ENCODE peak calls at places on chromosomes 1 and 21, in ten cellular contexts. Y, X, D, G, U, A, O, S, V and M are unnamed samples.

GRCh38 chr1:246682231-246682895 is 41.8 kb upstream of the SCCPDH start:
- DNase-seq in Y (no peak), X (no peak), D (no peak), G (no peak), U (peak), A (no peak), O (no peak), S (no peak), V (no peak), M (no peak)

GRCh38 chr1:166884040-166884642 is 8.1 kb upstream of the TADA1 start:
- DNase-seq in Y (peak), X (no peak), D (no peak), G (peak), U (peak), A (no peak), O (no peak), S (peak), V (peak), M (no peak)

GRCh38 chr21:46425061-46425460 is 33.6 kb upstream of the DIP2A start:
- DNase-seq in Y (no peak), X (no peak), D (no peak), G (no peak), U (no peak), A (no peak), O (no peak), S (no peak), V (peak), M (no peak)

GRCh38 chr1:86416343-86416742 is 7.6 kb upstream of the CLCA2 start:
- DNase-seq in Y (no peak), X (no peak), D (no peak), G (no peak), U (no peak), A (no peak), O (peak), S (no peak), V (no peak), M (no peak)

GRCh38 chr1:53737648-53738204 is 1.2 kb downstream of the GLIS1 start:
- DNase-seq in Y (no peak), X (no peak), D (no peak), G (no peak), U (no peak), A (no peak), O (no peak), S (no peak), V (no peak), M (no peak)

GRCh38 chr1:85576642-85577420 is 3.7 kb upstream of the CCN1 start:
- DNase-seq in Y (peak), X (no peak), D (no peak), G (no peak), U (peak), A (no peak), O (peak), S (peak), V (peak), M (no peak)

GRCh38 chr1:113195115-113195845 is 122.3 kb downstream of the LRIG2 start:
- DNase-seq in Y (no peak), X (no peak), D (no peak), G (no peak), U (no peak), A (no peak), O (no peak), S (no peak), V (no peak), M (no peak)

GRCh38 chr1:23528245-23528978 is 2.6 kb downstream of the E2F2 start:
- DNase-seq in Y (peak), X (peak), D (no peak), G (peak), U (peak), A (peak), O (peak), S (peak), V (peak), M (peak)

GRCh38 chr1:63915121-63915520 is 141.3 kb downstream of the ROR1 start:
- DNase-seq in Y (no peak), X (no peak), D (no peak), G (no peak), U (no peak), A (peak), O (peak), S (peak), V (peak), M (no peak)

GRCh38 chr1:20483833-20484525 is 2.0 kb downstream of the CAMK2N1 start:
- DNase-seq in Y (no peak), X (no peak), D (no peak), G (no peak), U (peak), A (no peak), O (no peak), S (no peak), V (peak), M (no peak)

GRCh38 chr1:166925791-166926483 is 49.4 kb downstream of the ILDR2 start:
- DNase-seq in Y (no peak), X (no peak), D (no peak), G (no peak), U (peak), A (no peak), O (peak), S (no peak), V (no peak), M (no peak)

GRCh38 chr1:205018381-205018780 is 24.6 kb upstream of the CNTN2 start:
- DNase-seq in Y (no peak), X (no peak), D (no peak), G (no peak), U (no peak), A (no peak), O (no peak), S (no peak), V (no peak), M (no peak)

GRCh38 chr1:17696417-17697301 is 58.5 kb upstream of the ACTL8 start:
- DNase-seq in Y (no peak), X (no peak), D (peak), G (no peak), U (peak), A (no peak), O (peak), S (no peak), V (peak), M (no peak)

GRCh38 chr21:46307625-46308024 is 16.0 kb downstream of the C21orf58 start:
- DNase-seq in Y (no peak), X (no peak), D (no peak), G (no peak), U (no peak), A (no peak), O (peak), S (no peak), V (no peak), M (no peak)

GRCh38 chr1:203539831-203540546 is 46.0 kb downstream of the OPTC start:
- DNase-seq in Y (no peak), X (no peak), D (no peak), G (no peak), U (no peak), A (no peak), O (no peak), S (no peak), V (no peak), M (no peak)

GRCh38 chr21:45401916-45402900 is 2.8 kb upstream of the COL18A1 start:
- DNase-seq in Y (no peak), X (no peak), D (no peak), G (no peak), U (peak), A (no peak), O (no peak), S (no peak), V (no peak), M (no peak)

GRCh38 chr1:117320515-117320914 is 46.7 kb upstream of the MAN1A2 start:
- DNase-seq in Y (no peak), X (no peak), D (no peak), G (no peak), U (no peak), A (no peak), O (no peak), S (no peak), V (no peak), M (no peak)

GRCh38 chr1:12063141-12064072 is at the start of gene TNFRSF8:
- DNase-seq in Y (peak), X (peak), D (no peak), G (no peak), U (peak), A (no peak), O (no peak), S (peak), V (no peak), M (peak)

GRCh38 chr1:77889671-77890070 is 1.2 kb downstream of the NEXN start:
- DNase-seq in Y (no peak), X (no peak), D (peak), G (no peak), U (peak), A (no peak), O (peak), S (no peak), V (no peak), M (no peak)

GRCh38 chr1:115469703-115470476 is 131.8 kb upstream of the NGF start:
- DNase-seq in Y (peak), X (no peak), D (no peak), G (no peak), U (peak), A (peak), O (peak), S (peak), V (peak), M (no peak)

GRCh38 chr1:154176341-154176740 is 15.6 kb downstream of the TPM3 start:
- DNase-seq in Y (no peak), X (no peak), D (peak), G (no peak), U (peak), A (no peak), O (no peak), S (no peak), V (no peak), M (peak)

GRCh38 chr1:111538343-111539035 is 35.1 kb upstream of the ADORA3 start:
- DNase-seq in Y (no peak), X (no peak), D (no peak), G (no peak), U (peak), A (no peak), O (peak), S (no peak), V (no peak), M (no peak)

GRCh38 chr21:45496151-45496967 is 45.9 kb downstream of the SLC19A1 start:
- DNase-seq in Y (no peak), X (no peak), D (no peak), G (no peak), U (no peak), A (no peak), O (no peak), S (no peak), V (no peak), M (no peak)

GRCh38 chr1:225823811-225824261 is 13.9 kb downstream of the EPHX1 start:
- DNase-seq in Y (no peak), X (no peak), D (no peak), G (no peak), U (no peak), A (no peak), O (no peak), S (no peak), V (peak), M (no peak)

GRCh38 chr21:44865561-44866280 is 7.8 kb downstream of the PTTG1IP start:
- DNase-seq in Y (no peak), X (no peak), D (no peak), G (no peak), U (no peak), A (peak), O (no peak), S (no peak), V (no peak), M (peak)

GRCh38 chr1:241985787-241986186 is 13.1 kb downstream of the MAP1LC3C start:
- DNase-seq in Y (no peak), X (no peak), D (peak), G (no peak), U (peak), A (peak), O (peak), S (peak), V (peak), M (no peak)

GRCh38 chr1:22500058-22500457 is 48.4 kb downstream of the ZBTB40 start:
- DNase-seq in Y (no peak), X (no peak), D (no peak), G (no peak), U (no peak), A (no peak), O (no peak), S (no peak), V (no peak), M (no peak)

GRCh38 chr1:243256590-243256989 is 749 bp downstream of the SDCCAG8 start:
- DNase-seq in Y (no peak), X (no peak), D (no peak), G (no peak), U (no peak), A (no peak), O (no peak), S (no peak), V (no peak), M (no peak)

GRCh38 chr1:66919063-66919462 is 5.6 kb downstream of the DNAI4 start:
- DNase-seq in Y (no peak), X (no peak), D (no peak), G (no peak), U (no peak), A (no peak), O (no peak), S (no peak), V (no peak), M (no peak)

GRCh38 chr1:81030441-81030840 is 770.3 kb upstream of the ADGRL2 start:
- DNase-seq in Y (no peak), X (no peak), D (no peak), G (no peak), U (no peak), A (no peak), O (no peak), S (no peak), V (no peak), M (no peak)

GRCh38 chr1:217076902-217077301 is 353.7 kb upstream of the ESRRG start:
- DNase-seq in Y (no peak), X (no peak), D (no peak), G (no peak), U (peak), A (no peak), O (peak), S (no peak), V (peak), M (no peak)

GRCh38 chr1:26224606-26225005 is 9.4 kb upstream of the CEP85 start:
- DNase-seq in Y (no peak), X (no peak), D (no peak), G (no peak), U (no peak), A (no peak), O (no peak), S (no peak), V (no peak), M (no peak)